ENCODE peak calls at places on chromosomes 5 and 9, in seven cellular contexts. T is cardiac muscle cell; Y is endothelial cell; P is BJ; Q is upper lobe of right lung; U is activated naive CD8-positive, alpha-beta T cell treated with anti-CD3 and anti-CD28 coated beads, Interleukin-2, amount 50 U/mL, for 24 hours; S is sciatic nerve. X is an unnamed sample.

GRCh38 chr9:110048976-110049698 is 158.8 kb downstream of the C9orf152 start:
- DNase-seq in T (peak), Y (peak), P (no peak), Q (no peak), U (peak), S (peak), X (no peak)

GRCh38 chr5:156479864-156480263 is 152.9 kb downstream of the SGCD start:
- DNase-seq in T (peak), Y (no peak), P (peak), Q (no peak), U (peak), S (no peak), X (peak)

GRCh38 chr5:73902327-73903051 is 276.5 kb downstream of the ARHGEF28 start:
- DNase-seq in T (peak), Y (peak), P (no peak), Q (no peak), U (no peak), S (no peak), X (peak)

GRCh38 chr9:127308559-127309429 is 44.2 kb downstream of the GARNL3 start:
- DNase-seq in T (peak), Y (no peak), P (no peak), Q (no peak), U (no peak), S (no peak), X (no peak)

GRCh38 chr9:69412741-69413150 is 87.7 kb downstream of the ENTREP1 start:
- DNase-seq in T (peak), Y (peak), P (peak), Q (peak), U (peak), S (no peak), X (no peak)

GRCh38 chr9:3968891-3969290 is 331.0 kb downstream of the GLIS3 start:
- DNase-seq in T (no peak), Y (no peak), P (no peak), Q (no peak), U (no peak), S (no peak), X (no peak)

GRCh38 chr9:136157477-136158265 is 39.0 kb upstream of the TMEM250 start:
- DNase-seq in T (peak), Y (no peak), P (no peak), Q (no peak), U (no peak), S (no peak), X (no peak)

GRCh38 chr5:158640581-158640980 is 459.1 kb downstream of the EBF1 start:
- DNase-seq in T (peak), Y (no peak), P (no peak), Q (no peak), U (no peak), S (no peak), X (no peak)

GRCh38 chr9:34267660-34268059 is 61.4 kb downstream of the KIF24 start:
- DNase-seq in T (no peak), Y (no peak), P (no peak), Q (no peak), U (no peak), S (no peak), X (no peak)

GRCh38 chr5:42573386-42573785 is 150.1 kb downstream of the GHR start:
- DNase-seq in T (no peak), Y (no peak), P (no peak), Q (no peak), U (no peak), S (no peak), X (no peak)

GRCh38 chr9:136996361-136997281 is at the start of gene CLIC3:
- DNase-seq in T (no peak), Y (no peak), P (no peak), Q (peak), U (peak), S (no peak), X (no peak)

GRCh38 chr9:72193478-72193881 is 44.2 kb downstream of the GDA start:
- DNase-seq in T (no peak), Y (no peak), P (no peak), Q (no peak), U (no peak), S (no peak), X (no peak)

GRCh38 chr5:111848374-111848914 is 91.5 kb upstream of the NREP start:
- DNase-seq in T (no peak), Y (no peak), P (no peak), Q (no peak), U (no peak), S (no peak), X (no peak)

GRCh38 chr9:133700861-133701320 is 37.3 kb downstream of the SARDH start:
- DNase-seq in T (peak), Y (no peak), P (no peak), Q (no peak), U (no peak), S (peak), X (no peak)

GRCh38 chr9:129333961-129334743 is 156.1 kb upstream of the IER5L start:
- DNase-seq in T (peak), Y (peak), P (peak), Q (peak), U (peak), S (peak), X (peak)

GRCh38 chr9:121860744-121861143 is 209.3 kb downstream of the DAB2IP start:
- DNase-seq in T (peak), Y (no peak), P (peak), Q (no peak), U (no peak), S (peak), X (peak)

GRCh38 chr5:180832638-180833068 is 28.4 kb downstream of the ZFP62 start:
- DNase-seq in T (no peak), Y (no peak), P (no peak), Q (no peak), U (peak), S (no peak), X (no peak)

GRCh38 chr5:12951846-12952245 is 992.6 kb downstream of the DNAH5 start:
- DNase-seq in T (no peak), Y (no peak), P (no peak), Q (no peak), U (no peak), S (no peak), X (no peak)

GRCh38 chr9:137370865-137371520 is 52.0 kb downstream of the EXD3 start:
- DNase-seq in T (peak), Y (no peak), P (no peak), Q (no peak), U (no peak), S (peak), X (no peak)

GRCh38 chr9:9919174-9919573 is 693.6 kb downstream of the PTPRD start:
- DNase-seq in T (no peak), Y (no peak), P (no peak), Q (no peak), U (no peak), S (no peak), X (no peak)

GRCh38 chr9:138009016-138009415 is 131.4 kb downstream of the CACNA1B start:
- DNase-seq in T (no peak), Y (no peak), P (no peak), Q (peak), U (no peak), S (no peak), X (no peak)

GRCh38 chr5:106312360-106312759 is 1358.4 kb downstream of the EFNA5 start:
- DNase-seq in T (peak), Y (no peak), P (peak), Q (no peak), U (no peak), S (no peak), X (peak)

GRCh38 chr5:14190194-14191164 is 47.3 kb downstream of the TRIO start:
- DNase-seq in T (peak), Y (no peak), P (peak), Q (no peak), U (no peak), S (no peak), X (peak)

GRCh38 chr5:35232124-35232523 is 1.8 kb upstream of the PRLR start:
- DNase-seq in T (no peak), Y (no peak), P (no peak), Q (no peak), U (no peak), S (no peak), X (no peak)

GRCh38 chr9:131487621-131488031 is 15.1 kb upstream of the POMT1 start:
- DNase-seq in T (no peak), Y (no peak), P (no peak), Q (no peak), U (no peak), S (no peak), X (no peak)

GRCh38 chr9:1320041-1320440 is 269.9 kb downstream of the DMRT2 start:
- DNase-seq in T (no peak), Y (no peak), P (no peak), Q (no peak), U (no peak), S (no peak), X (no peak)

GRCh38 chr5:96278995-96279394 is 154.1 kb downstream of the PCSK1 start:
- DNase-seq in T (no peak), Y (no peak), P (no peak), Q (no peak), U (no peak), S (no peak), X (no peak)

GRCh38 chr5:143064207-143064606 is 294.0 kb downstream of the ARHGAP26 start:
- DNase-seq in T (peak), Y (no peak), P (no peak), Q (no peak), U (no peak), S (no peak), X (no peak)

GRCh38 chr9:90900130-90900529 is 98.5 kb downstream of the SYK start:
- DNase-seq in T (peak), Y (no peak), P (no peak), Q (no peak), U (no peak), S (no peak), X (no peak)

GRCh38 chr5:178839319-178839704 is 20.4 kb upstream of the ZNF354B start:
- DNase-seq in T (peak), Y (peak), P (no peak), Q (peak), U (peak), S (peak), X (no peak)

GRCh38 chr5:178440163-178440545 is 150.0 kb downstream of the COL23A1 start:
- DNase-seq in T (no peak), Y (no peak), P (no peak), Q (no peak), U (no peak), S (no peak), X (no peak)

GRCh38 chr5:88952996-88953643 is 70.1 kb upstream of the MEF2C start:
- DNase-seq in T (no peak), Y (no peak), P (no peak), Q (no peak), U (no peak), S (no peak), X (no peak)

GRCh38 chr9:9170735-9171134 is 1371.2 kb upstream of the DMAC1 start:
- DNase-seq in T (no peak), Y (no peak), P (no peak), Q (no peak), U (no peak), S (no peak), X (no peak)

X was measured in AG04449.